ENCODE peak calls at places on chromosomes 6 and 20, in four cellular contexts. W is hepatocyte, K is spleen, M is upper lobe of right lung. E is an unnamed sample.

GRCh38 chr6:170000071-170000843 is 248.8 kb downstream of the ERMARD start:
- DNase-seq in W (no peak), K (no peak), M (no peak), E (no peak)

GRCh38 chr6:160248538-160248937 is 10.1 kb downstream of the SLC22A2 start:
- DNase-seq in W (no peak), K (no peak), M (no peak), E (no peak)

GRCh38 chr6:165519316-165519715 is 143.7 kb downstream of the PDE10A start:
- DNase-seq in W (no peak), K (no peak), M (no peak), E (no peak)

GRCh38 chr6:27839303-27840081 is 72.7 kb downstream of the OR2B2 start:
- DNase-seq in W (peak), K (no peak), M (no peak), E (no peak)

GRCh38 chr20:8602389-8603116 is 466.3 kb upstream of the PLCB4 start:
- DNase-seq in W (no peak), K (no peak), M (no peak), E (no peak)

GRCh38 chr20:37388831-37389230 is 42.9 kb downstream of the SRC start:
- DNase-seq in W (peak), K (peak), M (no peak), E (peak)

GRCh38 chr6:41371461-41371991 is 36.1 kb downstream of the NCR2 start:
- DNase-seq in W (peak), K (peak), M (peak), E (peak)

GRCh38 chr6:142357879-142358278 is 56.1 kb downstream of the ADGRG6 start:
- DNase-seq in W (no peak), K (no peak), M (no peak), E (no peak)

GRCh38 chr6:27772261-27773001 is 139.8 kb downstream of the OR2B2 start:
- DNase-seq in W (peak), K (peak), M (peak), E (peak)

GRCh38 chr6:80640176-80640575 is 533.7 kb downstream of the BCKDHB start:
- DNase-seq in W (no peak), K (no peak), M (no peak), E (no peak)

GRCh38 chr6:125421853-125422252 is 120.1 kb upstream of the HDDC2 start:
- DNase-seq in W (peak), K (no peak), M (no peak), E (no peak)

GRCh38 chr6:147873826-147874225 is 365.3 kb downstream of the SAMD5 start:
- DNase-seq in W (no peak), K (no peak), M (no peak), E (no peak)

GRCh38 chr6:28896505-28897392 is 27.0 kb downstream of the TRIM27 start:
- DNase-seq in W (peak), K (peak), M (peak), E (peak)

GRCh38 chr6:72621243-72622093 is at the start of gene KCNQ5:
- DNase-seq in W (peak), K (peak), M (no peak), E (peak)

GRCh38 chr6:125733516-125734300 is 15.7 kb upstream of the HEY2 start:
- DNase-seq in W (no peak), K (no peak), M (no peak), E (no peak)

GRCh38 chr6:40915165-40915564 is 123.9 kb downstream of the UNC5CL start:
- DNase-seq in W (no peak), K (no peak), M (no peak), E (no peak)

GRCh38 chr6:14734416-14735340 is 511.2 kb upstream of the JARID2 start:
- DNase-seq in W (no peak), K (no peak), M (no peak), E (no peak)

GRCh38 chr20:21028921-21029320 is 77.2 kb downstream of the LINC00237 start:
- DNase-seq in W (no peak), K (no peak), M (no peak), E (no peak)

GRCh38 chr20:19013907-19014306 is 198.5 kb upstream of the SLC24A3 start:
- DNase-seq in W (no peak), K (no peak), M (no peak), E (no peak)

GRCh38 chr6:40845588-40845987 is 193.4 kb downstream of the UNC5CL start:
- DNase-seq in W (peak), K (no peak), M (no peak), E (no peak)

GRCh38 chr6:137927777-137928218 is 60.7 kb downstream of the TNFAIP3 start:
- DNase-seq in W (no peak), K (peak), M (no peak), E (no peak)

GRCh38 chr20:39849664-39850063 is 839.4 kb downstream of the MAFB start:
- DNase-seq in W (peak), K (peak), M (peak), E (peak)

GRCh38 chr6:105591053-105591452 is 188.2 kb upstream of the PREP start:
- DNase-seq in W (no peak), K (no peak), M (no peak), E (no peak)

GRCh38 chr6:127199470-127199869 is 67.2 kb upstream of the RNF146 start:
- DNase-seq in W (no peak), K (no peak), M (no peak), E (no peak)

GRCh38 chr6:6695711-6696048 is 107.2 kb downstream of the LY86 start:
- DNase-seq in W (no peak), K (no peak), M (no peak), E (no peak)

GRCh38 chr6:163711615-163712568 is 297.4 kb downstream of the QKI start:
- DNase-seq in W (no peak), K (peak), M (peak), E (no peak)

GRCh38 chr20:32945710-32946221 is 58.5 kb downstream of the SUN5 start:
- DNase-seq in W (no peak), K (no peak), M (no peak), E (no peak)

GRCh38 chr6:116268589-116269293 is 11.0 kb downstream of the TSPYL1 start:
- DNase-seq in W (peak), K (no peak), M (no peak), E (no peak)

GRCh38 chr20:58893355-58894151 is 41.0 kb downstream of the GNAS start:
- DNase-seq in W (no peak), K (no peak), M (no peak), E (no peak)

GRCh38 chr6:159117031-159117430 is 52.2 kb upstream of the FNDC1 start:
- DNase-seq in W (no peak), K (no peak), M (no peak), E (no peak)

GRCh38 chr20:40803381-40803780 is 114.3 kb upstream of the MAFB start:
- DNase-seq in W (no peak), K (no peak), M (no peak), E (no peak)

GRCh38 chr6:20208687-20209378 is 3.4 kb downstream of the MBOAT1 start:
- DNase-seq in W (no peak), K (no peak), M (no peak), E (no peak)

GRCh38 chr6:31271641-31272357 is at the start of gene HLA-C:
- DNase-seq in W (peak), K (peak), M (peak), E (peak)
- TF ChIP-seq CTCF in W (no peak), K (no peak), M (no peak), E (no peak)

GRCh38 chr6:110999634-111000270 is 17.9 kb downstream of the RPF2 start:
- DNase-seq in W (peak), K (no peak), M (no peak), E (no peak)
- TF ChIP-seq CTCF in W (peak), K (peak), M (peak), E (peak)

GRCh38 chr6:82362144-82362543 is 1.5 kb upstream of the TPBG start:
- DNase-seq in W (no peak), K (no peak), M (no peak), E (no peak)

GRCh38 chr6:82365011-82365751 is 1.6 kb downstream of the TPBG start:
- DNase-seq in W (peak), K (peak), M (peak), E (peak)

GRCh38 chr6:82364087-82365010 is 732 bp downstream of the TPBG start:
- DNase-seq in W (peak), K (peak), M (peak), E (peak)

GRCh38 chr6:82362868-82363267 is 749 bp upstream of the TPBG start:
- DNase-seq in W (peak), K (no peak), M (no peak), E (no peak)

GRCh38 chr6:82363368-82364086 is at the start of gene TPBG:
- DNase-seq in W (peak), K (peak), M (peak), E (peak)
- TF ChIP-seq CTCF in W (peak), K (no peak), M (no peak), E (peak)

DNA sequence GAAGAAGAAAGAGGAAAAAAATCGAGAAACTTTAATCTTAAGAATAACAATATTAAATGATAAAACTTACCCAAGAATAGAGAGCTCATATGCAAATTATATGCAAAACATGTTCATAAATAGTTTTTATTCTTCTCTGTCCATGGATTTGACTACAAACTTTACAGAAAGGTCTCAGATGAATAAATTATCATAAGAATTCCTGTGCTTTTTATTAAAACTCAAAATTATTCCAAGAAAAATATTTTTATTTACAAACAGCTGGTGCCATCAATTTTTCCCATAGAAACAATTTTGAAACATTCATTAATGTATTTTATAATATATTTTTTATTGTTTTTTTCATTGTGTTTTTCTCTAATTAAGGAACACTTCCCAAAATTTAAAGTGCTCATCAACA is 12.1 kb downstream of the MYB start:
- DNase-seq in W (no peak), K (no peak), M (no peak), E (no peak)
- TF ChIP-seq CTCF in W (no peak), K (no peak), M (no peak), E (no peak)

GRCh38 chr6:78700997-78701396 is 166.4 kb upstream of the IRAK1BP1 start:
- DNase-seq in W (no peak), K (no peak), M (no peak), E (no peak)

GRCh38 chr6:78701407-78701806 is 165.9 kb upstream of the IRAK1BP1 start:
- DNase-seq in W (no peak), K (no peak), M (no peak), E (no peak)
- TF ChIP-seq CTCF in W (no peak), K (no peak), M (no peak), E (no peak)

DNA sequence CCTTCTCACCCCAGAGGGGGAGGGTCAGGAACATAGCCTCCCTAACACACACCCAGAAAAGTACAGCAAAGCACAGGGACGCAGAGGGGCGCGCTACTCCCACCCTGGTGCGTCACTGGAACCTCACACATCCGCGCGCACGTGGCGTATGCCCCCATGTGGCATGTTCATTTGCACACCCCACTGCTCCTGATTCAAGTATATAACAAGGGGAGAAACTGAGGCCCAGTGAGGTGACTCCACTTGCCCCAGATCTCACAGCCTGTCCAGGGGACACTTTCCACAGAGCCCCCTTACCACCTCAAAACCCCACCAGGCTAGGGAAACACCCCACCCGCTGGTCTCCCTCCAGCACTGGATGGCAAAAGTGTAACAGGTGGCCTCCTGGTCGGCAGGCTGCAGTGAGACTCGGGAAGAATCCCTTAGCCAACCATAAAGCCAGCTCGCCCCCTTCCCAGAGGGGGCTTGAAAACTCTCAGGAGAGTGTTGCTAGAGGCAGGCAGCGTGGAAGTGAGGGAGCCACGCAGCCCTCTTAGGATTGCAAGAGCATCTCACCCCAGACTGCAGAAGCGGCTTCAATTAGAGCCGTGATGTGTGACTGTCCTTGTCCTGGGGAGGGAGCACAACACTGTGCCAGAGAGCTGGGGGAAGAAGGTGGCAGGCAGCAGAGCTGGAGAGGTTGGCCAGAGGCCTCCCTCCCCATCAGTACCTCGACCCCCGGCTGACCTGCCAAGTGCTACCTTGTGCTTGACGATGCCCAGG is at the start of gene GRM4:
- DNase-seq in W (no peak), K (peak), M (peak), E (peak)
- TF ChIP-seq CTCF in W (peak), K (no peak), M (no peak), E (no peak)

E was measured in kidney.